ENCODE peak calls at places on chromosomes 2 and 18, in nine cellular contexts. One of them, this sample, is unnamed.

GRCh38 chr2:159615936-159616733 is at the start of gene BAZ2B:
- DNase-seq in ovary: peak; percentile 61
- DNase-seq in HT-29: peak; percentile 72
- DNase-seq in effector memory CD8-positive, alpha-beta T cell: peak; percentile 12
- DNase-seq in endothelial cell of umbilical vein: peak; percentile 88
- DNase-seq in NCI-H446: peak; percentile 30
- DNase-seq in stimulated activated CD4-positive, alpha-beta T cell treated with anti-CD3 and anti-CD28 coated beads, Interleukin-15, amount 100 ng/mL, for 1 hour: no peak
- DNase-seq in activated T-cell treated with anti-CD3 and anti-CD28 coated beads for 24 hours: peak; percentile 4
- DNase-seq in small intestine: peak; percentile 77
- DNase-seq in this sample: peak; percentile 77

GRCh38 chr18:58567453-58568196 is 61.3 kb downstream of the ALPK2 start:
- DNase-seq in activated T-cell treated with anti-CD3 and anti-CD28 coated beads for 24 hours: no peak
- DNase-seq in NCI-H446: peak; percentile 33
- DNase-seq in small intestine: no peak
- DNase-seq in HT-29: no peak
- DNase-seq in effector memory CD8-positive, alpha-beta T cell: no peak
- DNase-seq in stimulated activated CD4-positive, alpha-beta T cell treated with anti-CD3 and anti-CD28 coated beads, Interleukin-15, amount 100 ng/mL, for 1 hour: no peak
- DNase-seq in endothelial cell of umbilical vein: no peak
- DNase-seq in ovary: no peak
- DNase-seq in this sample: no peak

GRCh38 chr2:189835855-189836558 is 51.8 kb downstream of the PMS1 start:
- DNase-seq in effector memory CD8-positive, alpha-beta T cell: no peak
- DNase-seq in ovary: no peak
- DNase-seq in activated T-cell treated with anti-CD3 and anti-CD28 coated beads for 24 hours: no peak
- DNase-seq in endothelial cell of umbilical vein: no peak
- DNase-seq in HT-29: no peak
- DNase-seq in stimulated activated CD4-positive, alpha-beta T cell treated with anti-CD3 and anti-CD28 coated beads, Interleukin-15, amount 100 ng/mL, for 1 hour: no peak
- DNase-seq in NCI-H446: no peak
- DNase-seq in small intestine: no peak
- DNase-seq in this sample: no peak

GRCh38 chr18:23924813-23925212 is 89.7 kb upstream of the TTC39C start:
- DNase-seq in NCI-H446: no peak
- DNase-seq in HT-29: no peak
- DNase-seq in ovary: no peak
- DNase-seq in endothelial cell of umbilical vein: no peak
- DNase-seq in stimulated activated CD4-positive, alpha-beta T cell treated with anti-CD3 and anti-CD28 coated beads, Interleukin-15, amount 100 ng/mL, for 1 hour: no peak
- DNase-seq in effector memory CD8-positive, alpha-beta T cell: no peak
- DNase-seq in activated T-cell treated with anti-CD3 and anti-CD28 coated beads for 24 hours: no peak
- DNase-seq in small intestine: no peak
- DNase-seq in this sample: peak; percentile 39

GRCh38 chr2:55590810-55591440 is 26.5 kb downstream of the PPP4R3B start:
- DNase-seq in HT-29: peak; percentile 9
- DNase-seq in endothelial cell of umbilical vein: no peak
- DNase-seq in small intestine: peak; percentile 57
- DNase-seq in ovary: no peak
- DNase-seq in stimulated activated CD4-positive, alpha-beta T cell treated with anti-CD3 and anti-CD28 coated beads, Interleukin-15, amount 100 ng/mL, for 1 hour: no peak
- DNase-seq in effector memory CD8-positive, alpha-beta T cell: no peak
- DNase-seq in activated T-cell treated with anti-CD3 and anti-CD28 coated beads for 24 hours: no peak
- DNase-seq in NCI-H446: no peak
- DNase-seq in this sample: no peak

GRCh38 chr2:240362826-240363717 is 72.4 kb upstream of the GPC1 start:
- DNase-seq in activated T-cell treated with anti-CD3 and anti-CD28 coated beads for 24 hours: no peak
- DNase-seq in small intestine: no peak
- DNase-seq in effector memory CD8-positive, alpha-beta T cell: no peak
- DNase-seq in HT-29: no peak
- DNase-seq in endothelial cell of umbilical vein: no peak
- DNase-seq in stimulated activated CD4-positive, alpha-beta T cell treated with anti-CD3 and anti-CD28 coated beads, Interleukin-15, amount 100 ng/mL, for 1 hour: no peak
- DNase-seq in NCI-H446: no peak
- DNase-seq in ovary: no peak
- DNase-seq in this sample: no peak

GRCh38 chr2:128475427-128476211 is 157.0 kb upstream of the HS6ST1 start:
- DNase-seq in small intestine: no peak
- DNase-seq in endothelial cell of umbilical vein: no peak
- DNase-seq in stimulated activated CD4-positive, alpha-beta T cell treated with anti-CD3 and anti-CD28 coated beads, Interleukin-15, amount 100 ng/mL, for 1 hour: no peak
- DNase-seq in activated T-cell treated with anti-CD3 and anti-CD28 coated beads for 24 hours: no peak
- DNase-seq in ovary: no peak
- DNase-seq in NCI-H446: no peak
- DNase-seq in effector memory CD8-positive, alpha-beta T cell: no peak
- DNase-seq in HT-29: no peak
- DNase-seq in this sample: peak; percentile 37

GRCh38 chr2:32783468-32783867 is 155.6 kb downstream of the TTC27 start:
- DNase-seq in effector memory CD8-positive, alpha-beta T cell: no peak
- DNase-seq in ovary: no peak
- DNase-seq in NCI-H446: peak; percentile 26
- DNase-seq in activated T-cell treated with anti-CD3 and anti-CD28 coated beads for 24 hours: no peak
- DNase-seq in endothelial cell of umbilical vein: peak; percentile 71
- DNase-seq in HT-29: no peak
- DNase-seq in stimulated activated CD4-positive, alpha-beta T cell treated with anti-CD3 and anti-CD28 coated beads, Interleukin-15, amount 100 ng/mL, for 1 hour: no peak
- DNase-seq in small intestine: no peak
- DNase-seq in this sample: no peak

GRCh38 chr2:70766357-70767093 is 1.5 kb downstream of the ADD2 start:
- DNase-seq in endothelial cell of umbilical vein: no peak
- DNase-seq in effector memory CD8-positive, alpha-beta T cell: no peak
- DNase-seq in activated T-cell treated with anti-CD3 and anti-CD28 coated beads for 24 hours: no peak
- DNase-seq in HT-29: no peak
- DNase-seq in ovary: no peak
- DNase-seq in NCI-H446: no peak
- DNase-seq in stimulated activated CD4-positive, alpha-beta T cell treated with anti-CD3 and anti-CD28 coated beads, Interleukin-15, amount 100 ng/mL, for 1 hour: no peak
- DNase-seq in small intestine: no peak
- DNase-seq in this sample: no peak

GRCh38 chr2:168456526-168457176 is 579 bp downstream of the CERS6 start:
- DNase-seq in NCI-H446: peak; percentile 16
- DNase-seq in HT-29: peak; percentile 67
- DNase-seq in ovary: peak; percentile 42
- DNase-seq in effector memory CD8-positive, alpha-beta T cell: no peak
- DNase-seq in stimulated activated CD4-positive, alpha-beta T cell treated with anti-CD3 and anti-CD28 coated beads, Interleukin-15, amount 100 ng/mL, for 1 hour: no peak
- DNase-seq in endothelial cell of umbilical vein: no peak
- DNase-seq in activated T-cell treated with anti-CD3 and anti-CD28 coated beads for 24 hours: no peak
- DNase-seq in small intestine: peak; percentile 49
- DNase-seq in this sample: peak; percentile 71

GRCh38 chr2:112001136-112001764 is 53.8 kb upstream of the TMEM87B start:
- DNase-seq in HT-29: no peak
- DNase-seq in small intestine: no peak
- DNase-seq in activated T-cell treated with anti-CD3 and anti-CD28 coated beads for 24 hours: no peak
- DNase-seq in endothelial cell of umbilical vein: peak; percentile 51
- DNase-seq in effector memory CD8-positive, alpha-beta T cell: no peak
- DNase-seq in stimulated activated CD4-positive, alpha-beta T cell treated with anti-CD3 and anti-CD28 coated beads, Interleukin-15, amount 100 ng/mL, for 1 hour: no peak
- DNase-seq in NCI-H446: peak; percentile 12
- DNase-seq in ovary: no peak
- DNase-seq in this sample: no peak

GRCh38 chr2:234138836-234139235 is 88.3 kb downstream of the SPP2 start:
- DNase-seq in ovary: no peak
- DNase-seq in activated T-cell treated with anti-CD3 and anti-CD28 coated beads for 24 hours: no peak
- DNase-seq in HT-29: no peak
- DNase-seq in endothelial cell of umbilical vein: no peak
- DNase-seq in NCI-H446: no peak
- DNase-seq in small intestine: no peak
- DNase-seq in stimulated activated CD4-positive, alpha-beta T cell treated with anti-CD3 and anti-CD28 coated beads, Interleukin-15, amount 100 ng/mL, for 1 hour: no peak
- DNase-seq in effector memory CD8-positive, alpha-beta T cell: no peak
- DNase-seq in this sample: no peak

GRCh38 chr2:205407984-205408383 is 274.3 kb upstream of the NRP2 start:
- DNase-seq in activated T-cell treated with anti-CD3 and anti-CD28 coated beads for 24 hours: no peak
- DNase-seq in HT-29: no peak
- DNase-seq in stimulated activated CD4-positive, alpha-beta T cell treated with anti-CD3 and anti-CD28 coated beads, Interleukin-15, amount 100 ng/mL, for 1 hour: no peak
- DNase-seq in endothelial cell of umbilical vein: peak; percentile 79
- DNase-seq in effector memory CD8-positive, alpha-beta T cell: no peak
- DNase-seq in ovary: no peak
- DNase-seq in NCI-H446: peak; percentile 8
- DNase-seq in small intestine: peak; percentile 41
- DNase-seq in this sample: no peak

GRCh38 chr2:120552800-120553471 is 182.7 kb upstream of the GLI2 start:
- DNase-seq in NCI-H446: no peak
- DNase-seq in effector memory CD8-positive, alpha-beta T cell: no peak
- DNase-seq in ovary: peak; percentile 59
- DNase-seq in activated T-cell treated with anti-CD3 and anti-CD28 coated beads for 24 hours: peak; percentile 1
- DNase-seq in HT-29: peak; percentile 93
- DNase-seq in endothelial cell of umbilical vein: peak; percentile 97
- DNase-seq in small intestine: peak; percentile 87
- DNase-seq in stimulated activated CD4-positive, alpha-beta T cell treated with anti-CD3 and anti-CD28 coated beads, Interleukin-15, amount 100 ng/mL, for 1 hour: no peak
- DNase-seq in this sample: peak; percentile 96

GRCh38 chr2:219495531-219496122 is 3.1 kb upstream of the GMPPA start:
- DNase-seq in effector memory CD8-positive, alpha-beta T cell: peak; percentile 41
- DNase-seq in endothelial cell of umbilical vein: peak; percentile 59
- DNase-seq in HT-29: peak; percentile 53
- DNase-seq in ovary: peak; percentile 47
- DNase-seq in NCI-H446: peak; percentile 20
- DNase-seq in stimulated activated CD4-positive, alpha-beta T cell treated with anti-CD3 and anti-CD28 coated beads, Interleukin-15, amount 100 ng/mL, for 1 hour: no peak
- DNase-seq in activated T-cell treated with anti-CD3 and anti-CD28 coated beads for 24 hours: peak; percentile 47
- DNase-seq in small intestine: peak; percentile 53
- DNase-seq in this sample: peak; percentile 86

GRCh38 chr2:203484266-203485112 is 50.6 kb downstream of the RAPH1 start:
- DNase-seq in ovary: no peak
- DNase-seq in effector memory CD8-positive, alpha-beta T cell: peak; percentile 35
- DNase-seq in endothelial cell of umbilical vein: peak; percentile 45
- DNase-seq in small intestine: peak; percentile 53
- DNase-seq in HT-29: peak; percentile 72
- DNase-seq in activated T-cell treated with anti-CD3 and anti-CD28 coated beads for 24 hours: peak; percentile 29
- DNase-seq in NCI-H446: no peak
- DNase-seq in stimulated activated CD4-positive, alpha-beta T cell treated with anti-CD3 and anti-CD28 coated beads, Interleukin-15, amount 100 ng/mL, for 1 hour: peak; percentile 17
- DNase-seq in this sample: no peak

GRCh38 chr2:239275037-239275685 is 125.7 kb downstream of the HDAC4 start:
- DNase-seq in stimulated activated CD4-positive, alpha-beta T cell treated with anti-CD3 and anti-CD28 coated beads, Interleukin-15, amount 100 ng/mL, for 1 hour: peak; percentile 57
- DNase-seq in ovary: peak; percentile 18
- DNase-seq in effector memory CD8-positive, alpha-beta T cell: peak; percentile 79
- DNase-seq in NCI-H446: peak; percentile 47
- DNase-seq in small intestine: peak; percentile 67
- DNase-seq in HT-29: peak; percentile 86
- DNase-seq in activated T-cell treated with anti-CD3 and anti-CD28 coated beads for 24 hours: peak; percentile 77
- DNase-seq in endothelial cell of umbilical vein: no peak
- DNase-seq in this sample: peak; percentile 29

GRCh38 chr18:31309115-31309514 is 8.8 kb upstream of the DSG1 start:
- DNase-seq in NCI-H446: no peak
- DNase-seq in endothelial cell of umbilical vein: no peak
- DNase-seq in ovary: no peak
- DNase-seq in small intestine: no peak
- DNase-seq in activated T-cell treated with anti-CD3 and anti-CD28 coated beads for 24 hours: no peak
- DNase-seq in HT-29: no peak
- DNase-seq in effector memory CD8-positive, alpha-beta T cell: no peak
- DNase-seq in stimulated activated CD4-positive, alpha-beta T cell treated with anti-CD3 and anti-CD28 coated beads, Interleukin-15, amount 100 ng/mL, for 1 hour: no peak
- DNase-seq in this sample: no peak

GRCh38 chr2:169767243-169767888 is 31.3 kb upstream of the SSB start:
- DNase-seq in NCI-H446: peak; percentile 8
- DNase-seq in ovary: peak; percentile 49
- DNase-seq in HT-29: peak; percentile 81
- DNase-seq in activated T-cell treated with anti-CD3 and anti-CD28 coated beads for 24 hours: peak; percentile 36
- DNase-seq in endothelial cell of umbilical vein: peak; percentile 62
- DNase-seq in small intestine: peak; percentile 76
- DNase-seq in effector memory CD8-positive, alpha-beta T cell: peak; percentile 68
- DNase-seq in stimulated activated CD4-positive, alpha-beta T cell treated with anti-CD3 and anti-CD28 coated beads, Interleukin-15, amount 100 ng/mL, for 1 hour: peak; percentile 23
- DNase-seq in this sample: no peak

GRCh38 chr2:138676654-138677053 is 103.5 kb downstream of the NXPH2 start:
- DNase-seq in activated T-cell treated with anti-CD3 and anti-CD28 coated beads for 24 hours: no peak
- DNase-seq in effector memory CD8-positive, alpha-beta T cell: no peak
- DNase-seq in stimulated activated CD4-positive, alpha-beta T cell treated with anti-CD3 and anti-CD28 coated beads, Interleukin-15, amount 100 ng/mL, for 1 hour: no peak
- DNase-seq in NCI-H446: no peak
- DNase-seq in small intestine: no peak
- DNase-seq in HT-29: no peak
- DNase-seq in ovary: no peak
- DNase-seq in endothelial cell of umbilical vein: no peak
- DNase-seq in this sample: no peak

GRCh38 chr2:237574894-237575868 is 8.8 kb downstream of the PRLH start:
- DNase-seq in small intestine: peak; percentile 37
- DNase-seq in NCI-H446: no peak
- DNase-seq in stimulated activated CD4-positive, alpha-beta T cell treated with anti-CD3 and anti-CD28 coated beads, Interleukin-15, amount 100 ng/mL, for 1 hour: no peak
- DNase-seq in ovary: peak; percentile 52
- DNase-seq in activated T-cell treated with anti-CD3 and anti-CD28 coated beads for 24 hours: no peak
- DNase-seq in endothelial cell of umbilical vein: no peak
- DNase-seq in HT-29: peak; percentile 81
- DNase-seq in effector memory CD8-positive, alpha-beta T cell: no peak
- DNase-seq in this sample: peak; percentile 77

GRCh38 chr2:216606551-216607527 is 26.4 kb upstream of the IGFBP2 start:
- DNase-seq in activated T-cell treated with anti-CD3 and anti-CD28 coated beads for 24 hours: peak; percentile 34
- DNase-seq in NCI-H446: no peak
- DNase-seq in stimulated activated CD4-positive, alpha-beta T cell treated with anti-CD3 and anti-CD28 coated beads, Interleukin-15, amount 100 ng/mL, for 1 hour: no peak
- DNase-seq in small intestine: peak; percentile 54
- DNase-seq in endothelial cell of umbilical vein: no peak
- DNase-seq in ovary: no peak
- DNase-seq in effector memory CD8-positive, alpha-beta T cell: peak; percentile 15
- DNase-seq in HT-29: no peak
- DNase-seq in this sample: no peak

This sample was measured in islet precursor cell.